ENCODE peak calls at places on chromosome 19, in seven cellular contexts. Y is EH; F is stimulated activated CD4-positive, alpha-beta T cell treated with anti-CD3 and anti-CD28 coated beads, Interleukin-4, amount 100 ng/mL, for 48 hours; O is GM12892; D is psoas muscle; W is left kidney; E is mucosa of descending colon. A is an unnamed sample.

GRCh38 chr19:41951686-41952172 is 7.4 kb downstream of the RABAC1 start:
- DNase-seq in W (peak; percentile 84), D (peak; percentile 88), O (peak; percentile 90), E (peak; percentile 92), Y (peak; percentile 73), F (peak; percentile 83), A (peak; percentile 78)

GRCh38 chr19:13150919-13151604 is 851 bp downstream of the IER2 start:
- DNase-seq in D (no peak), W (peak; percentile 68), Y (no peak), E (peak; percentile 61), O (no peak), F (no peak), A (peak; percentile 7)

GRCh38 chr19:49643466-49643865 is 1.5 kb downstream of the SCAF1 start:
- DNase-seq in F (no peak), O (no peak), E (no peak), W (no peak), Y (no peak), D (peak; percentile 39), A (no peak)

GRCh38 chr19:6236310-6237291 is 43.2 kb downstream of the MLLT1 start:
- DNase-seq in E (peak; percentile 73), O (peak; percentile 22), W (no peak), Y (no peak), D (peak; percentile 57), F (no peak), A (no peak)

GRCh38 chr19:15529774-15530372 is 21.5 kb downstream of the CYP4F22 start:
- DNase-seq in O (no peak), F (no peak), E (no peak), Y (peak; percentile 43), D (no peak), W (no peak), A (no peak)

GRCh38 chr19:29845576-29846176 is 33.9 kb downstream of the CCNE1 start:
- DNase-seq in D (peak; percentile 45), F (no peak), Y (peak; percentile 57), W (no peak), O (no peak), E (peak; percentile 64), A (peak; percentile 7)

GRCh38 chr19:38451629-38452028 is 18.1 kb downstream of the RYR1 start:
- DNase-seq in W (no peak), Y (no peak), D (no peak), O (no peak), F (no peak), E (no peak), A (no peak)

GRCh38 chr19:13151605-13152355 is 1.6 kb downstream of the IER2 start:
- DNase-seq in D (peak; percentile 99), F (peak; percentile 93), Y (peak; percentile 97), E (peak; percentile 98), W (peak; percentile 99), O (peak; percentile 83), A (peak; percentile 94)

GRCh38 chr19:35042954-35043604 is 1.6 kb downstream of the HPN start:
- DNase-seq in F (no peak), W (peak; percentile 33), O (no peak), E (no peak), Y (no peak), D (no peak), A (no peak)

GRCh38 chr19:51572908-51573307 is 1.8 kb downstream of the ZNF175 start:
- DNase-seq in O (no peak), Y (peak; percentile 91), D (no peak), E (no peak), F (no peak), W (no peak), A (no peak)

GRCh38 chr19:52331757-52332156 is 4.3 kb upstream of the ZNF610 start:
- DNase-seq in E (peak; percentile 6), D (no peak), Y (no peak), W (peak; percentile 19), O (no peak), F (no peak), A (no peak)

GRCh38 chr19:45779231-45780145 is 2.8 kb downstream of the DMPK start:
- DNase-seq in D (peak; percentile 84), F (peak; percentile 89), W (peak; percentile 94), E (peak; percentile 99), Y (peak; percentile 63), O (peak; percentile 94), A (peak; percentile 86)

GRCh38 chr19:46730187-46730586 is 13.3 kb upstream of the PRKD2 start:
- DNase-seq in O (no peak), F (no peak), E (no peak), Y (no peak), D (no peak), W (no peak), A (no peak)

GRCh38 chr19:33435706-33436359 is 62.3 kb downstream of the CEBPG start:
- DNase-seq in F (no peak), O (no peak), W (no peak), E (no peak), D (no peak), Y (no peak), A (no peak)

GRCh38 chr19:41871573-41872383 is 5.3 kb upstream of the CD79A start:
- DNase-seq in Y (no peak), E (peak; percentile 55), F (peak; percentile 62), W (no peak), O (peak; percentile 81), D (peak; percentile 46), A (peak; percentile 90)

GRCh38 chr19:5603626-5604025 is 18.9 kb downstream of the SAFB2 start:
- DNase-seq in D (peak; percentile 22), W (no peak), O (no peak), E (no peak), F (no peak), Y (no peak), A (no peak)

GRCh38 chr19:51181377-51181912 is 39.3 kb downstream of the SIGLEC7 start:
- DNase-seq in W (no peak), D (no peak), Y (no peak), E (no peak), O (no peak), F (no peak), A (no peak)

GRCh38 chr19:48419158-48419920 is 25.9 kb downstream of the GRIN2D start:
- DNase-seq in O (peak; percentile 70), W (peak; percentile 86), E (peak; percentile 68), Y (peak; percentile 66), F (peak; percentile 75), D (peak; percentile 69), A (peak; percentile 67)

GRCh38 chr19:46466536-46467199 is 4.7 kb downstream of the PNMA8A start:
- DNase-seq in O (no peak), E (peak; percentile 37), F (no peak), D (peak; percentile 75), Y (peak; percentile 90), W (peak; percentile 60), A (peak; percentile 14)

GRCh38 chr19:19745496-19746285 is 12.8 kb upstream of the ZNF14 start:
- DNase-seq in Y (no peak), O (peak; percentile 15), W (no peak), E (no peak), F (no peak), D (no peak), A (no peak)

GRCh38 chr19:1913781-1914577 is 8.8 kb downstream of the ADAT3 start:
- DNase-seq in E (no peak), W (no peak), D (no peak), F (no peak), Y (no peak), O (no peak), A (no peak)

GRCh38 chr19:49061445-49061844 is 3.2 kb downstream of the NTF4 start:
- DNase-seq in W (no peak), F (no peak), E (no peak), D (no peak), Y (no peak), O (no peak), A (no peak)

GRCh38 chr19:38441660-38442348 is 8.3 kb downstream of the RYR1 start:
- DNase-seq in O (no peak), E (no peak), Y (peak; percentile 7), W (peak; percentile 40), D (no peak), F (no peak), A (no peak)

GRCh38 chr19:38395381-38396127 is 7.1 kb downstream of the SPRED3 start:
- DNase-seq in D (no peak), Y (no peak), W (peak; percentile 55), O (peak; percentile 56), F (peak; percentile 41), E (no peak), A (no peak)

GRCh38 chr19:4534836-4535658 is at the start of gene PLIN5:
- DNase-seq in W (peak; percentile 94), E (peak; percentile 86), Y (peak; percentile 44), F (peak; percentile 32), D (peak; percentile 95), O (peak; percentile 77), A (no peak)

GRCh38 chr19:11265785-11266236 is 3.5 kb upstream of the DOCK6 start:
- DNase-seq in O (no peak), E (peak; percentile 97), F (no peak), W (no peak), Y (no peak), D (no peak), A (no peak)

GRCh38 chr19:33098023-33098652 is 17.2 kb downstream of the GPATCH1 start:
- DNase-seq in O (no peak), W (no peak), F (no peak), Y (no peak), E (peak; percentile 33), D (no peak), A (no peak)

GRCh38 chr19:1843646-1844394 is 4.5 kb downstream of the REXO1 start:
- DNase-seq in W (peak; percentile 29), O (no peak), D (no peak), E (no peak), Y (no peak), F (no peak), A (no peak)

GRCh38 chr19:19262190-19263057 is 10.7 kb downstream of the TM6SF2 start:
- DNase-seq in O (no peak), E (no peak), W (no peak), F (no peak), D (no peak), Y (no peak), A (no peak)

GRCh38 chr19:35975608-35976214 is 19.3 kb upstream of the SDHAF1 start:
- DNase-seq in O (no peak), E (no peak), D (no peak), Y (peak; percentile 49), W (peak; percentile 79), F (no peak), A (peak; percentile 18)

GRCh38 chr19:17576758-17577532 is 21.5 kb downstream of the COLGALT1 start:
- DNase-seq in D (peak; percentile 80), W (peak; percentile 88), F (no peak), E (peak; percentile 77), Y (peak; percentile 17), O (no peak), A (peak; percentile 15)

GRCh38 chr19:45362291-45362690 is 8.1 kb downstream of the ERCC2 start:
- DNase-seq in W (no peak), E (no peak), F (no peak), O (peak; percentile 19), Y (no peak), D (no peak), A (no peak)